ENCODE peak calls at places on chromosomes 12 and 14, in seven cellular contexts. One of them, this sample, is unnamed.

GRCh38 chr12:54723653-54724256 is 75.6 kb upstream of the DCD start:
- DNase-seq in CD4-positive, alpha-beta T cell: no peak
- DNase-seq in WTC11: no peak
- DNase-seq in stimulated activated CD8-positive, alpha-beta memory T cell treated with anti-CD3 and anti-CD28 coated beads, Interleukin-2, amount 100 ng/mL, for 1 hour: no peak
- DNase-seq in endothelial cell: peak; percentile 30
- DNase-seq in activated CD4-positive, alpha-beta T cell treated with anti-CD3 and anti-CD28 coated beads, Interleukin-2, amount 50 U/mL, for 24 hours: peak; percentile 17
- DNase-seq in PC-3: peak; percentile 61
- DNase-seq in this sample: peak; percentile 7

GRCh38 chr12:87238466-87238865 is 790.7 kb downstream of the C12orf50 start:
- DNase-seq in CD4-positive, alpha-beta T cell: no peak
- DNase-seq in WTC11: no peak
- DNase-seq in stimulated activated CD8-positive, alpha-beta memory T cell treated with anti-CD3 and anti-CD28 coated beads, Interleukin-2, amount 100 ng/mL, for 1 hour: no peak
- DNase-seq in endothelial cell: no peak
- DNase-seq in activated CD4-positive, alpha-beta T cell treated with anti-CD3 and anti-CD28 coated beads, Interleukin-2, amount 50 U/mL, for 24 hours: no peak
- DNase-seq in PC-3: no peak
- DNase-seq in this sample: no peak

GRCh38 chr14:53515264-53515663 is 362.1 kb upstream of the DDHD1 start:
- DNase-seq in CD4-positive, alpha-beta T cell: no peak
- DNase-seq in WTC11: no peak
- DNase-seq in stimulated activated CD8-positive, alpha-beta memory T cell treated with anti-CD3 and anti-CD28 coated beads, Interleukin-2, amount 100 ng/mL, for 1 hour: no peak
- DNase-seq in endothelial cell: no peak
- DNase-seq in activated CD4-positive, alpha-beta T cell treated with anti-CD3 and anti-CD28 coated beads, Interleukin-2, amount 50 U/mL, for 24 hours: no peak
- DNase-seq in PC-3: no peak
- DNase-seq in this sample: no peak

GRCh38 chr14:73524493-73524892 is 12.4 kb upstream of the ACOT1 start:
- DNase-seq in CD4-positive, alpha-beta T cell: no peak
- DNase-seq in WTC11: no peak
- DNase-seq in stimulated activated CD8-positive, alpha-beta memory T cell treated with anti-CD3 and anti-CD28 coated beads, Interleukin-2, amount 100 ng/mL, for 1 hour: no peak
- DNase-seq in endothelial cell: no peak
- DNase-seq in activated CD4-positive, alpha-beta T cell treated with anti-CD3 and anti-CD28 coated beads, Interleukin-2, amount 50 U/mL, for 24 hours: no peak
- DNase-seq in PC-3: peak; percentile 38
- DNase-seq in this sample: no peak

GRCh38 chr12:42086021-42086420 is 58.7 kb downstream of the GXYLT1 start:
- DNase-seq in CD4-positive, alpha-beta T cell: no peak
- DNase-seq in WTC11: no peak
- DNase-seq in stimulated activated CD8-positive, alpha-beta memory T cell treated with anti-CD3 and anti-CD28 coated beads, Interleukin-2, amount 100 ng/mL, for 1 hour: no peak
- DNase-seq in endothelial cell: no peak
- DNase-seq in activated CD4-positive, alpha-beta T cell treated with anti-CD3 and anti-CD28 coated beads, Interleukin-2, amount 50 U/mL, for 24 hours: no peak
- DNase-seq in PC-3: no peak
- DNase-seq in this sample: no peak

GRCh38 chr12:108752387-108752786 is 21.1 kb upstream of the CORO1C start:
- DNase-seq in CD4-positive, alpha-beta T cell: no peak
- DNase-seq in WTC11: no peak
- DNase-seq in stimulated activated CD8-positive, alpha-beta memory T cell treated with anti-CD3 and anti-CD28 coated beads, Interleukin-2, amount 100 ng/mL, for 1 hour: no peak
- DNase-seq in endothelial cell: no peak
- DNase-seq in activated CD4-positive, alpha-beta T cell treated with anti-CD3 and anti-CD28 coated beads, Interleukin-2, amount 50 U/mL, for 24 hours: no peak
- DNase-seq in PC-3: no peak
- DNase-seq in this sample: no peak

GRCh38 chr12:120115692-120116442 is 686 bp downstream of the RAB35 start:
- DNase-seq in CD4-positive, alpha-beta T cell: no peak
- DNase-seq in WTC11: peak; percentile 48
- DNase-seq in stimulated activated CD8-positive, alpha-beta memory T cell treated with anti-CD3 and anti-CD28 coated beads, Interleukin-2, amount 100 ng/mL, for 1 hour: no peak
- DNase-seq in endothelial cell: peak; percentile 33
- DNase-seq in activated CD4-positive, alpha-beta T cell treated with anti-CD3 and anti-CD28 coated beads, Interleukin-2, amount 50 U/mL, for 24 hours: no peak
- DNase-seq in PC-3: peak; percentile 36
- DNase-seq in this sample: no peak

GRCh38 chr14:56120091-56120632 is 2.0 kb downstream of the PELI2 start:
- DNase-seq in CD4-positive, alpha-beta T cell: no peak
- DNase-seq in WTC11: no peak
- DNase-seq in stimulated activated CD8-positive, alpha-beta memory T cell treated with anti-CD3 and anti-CD28 coated beads, Interleukin-2, amount 100 ng/mL, for 1 hour: no peak
- DNase-seq in endothelial cell: peak; percentile 12
- DNase-seq in activated CD4-positive, alpha-beta T cell treated with anti-CD3 and anti-CD28 coated beads, Interleukin-2, amount 50 U/mL, for 24 hours: no peak
- DNase-seq in PC-3: no peak
- DNase-seq in this sample: no peak

GRCh38 chr12:65741662-65742480 is 82.4 kb upstream of the HMGA2 start:
- DNase-seq in CD4-positive, alpha-beta T cell: no peak
- DNase-seq in WTC11: peak; percentile 78
- DNase-seq in stimulated activated CD8-positive, alpha-beta memory T cell treated with anti-CD3 and anti-CD28 coated beads, Interleukin-2, amount 100 ng/mL, for 1 hour: no peak
- DNase-seq in endothelial cell: peak; percentile 80
- DNase-seq in activated CD4-positive, alpha-beta T cell treated with anti-CD3 and anti-CD28 coated beads, Interleukin-2, amount 50 U/mL, for 24 hours: no peak
- DNase-seq in PC-3: no peak
- DNase-seq in this sample: no peak

GRCh38 chr12:78645956-78646355 is 218.6 kb upstream of the SYT1 start:
- DNase-seq in CD4-positive, alpha-beta T cell: no peak
- DNase-seq in WTC11: no peak
- DNase-seq in stimulated activated CD8-positive, alpha-beta memory T cell treated with anti-CD3 and anti-CD28 coated beads, Interleukin-2, amount 100 ng/mL, for 1 hour: no peak
- DNase-seq in endothelial cell: no peak
- DNase-seq in activated CD4-positive, alpha-beta T cell treated with anti-CD3 and anti-CD28 coated beads, Interleukin-2, amount 50 U/mL, for 24 hours: no peak
- DNase-seq in PC-3: no peak
- DNase-seq in this sample: no peak

This sample was measured in T-helper 22 cell.